ENCODE peak calls at places on chromosome 1, in ten cellular contexts. D is posterior cingulate gyrus; L is NCI-H2171 treated with DMSO at 0.1 percent for 48 hours; A is GM04504; V is EL; K is NCI-H460; N is brain pericyte; C is testis; S is ACHN; Z is CD4-positive, alpha-beta T cell. P is an unnamed sample.

GRCh38 chr1:6519935-6520621 is 28.6 kb upstream of the PLEKHG5 start:
- DNase-seq in N (peak), A (peak), D (no peak), L (peak), C (peak), K (no peak), Z (no peak), V (peak), S (no peak), P (peak)

GRCh38 chr1:202692959-202693555 is 17.2 kb downstream of the SYT2 start:
- DNase-seq in N (peak), C (peak), A (peak), V (peak), D (peak), S (peak), Z (peak), K (peak), L (peak), P (no peak)

GRCh38 chr1:77170687-77171086 is 48.5 kb downstream of the PIGK start:
- DNase-seq in A (peak), V (peak), L (peak), K (no peak), S (no peak), C (no peak), Z (no peak), N (no peak), D (no peak), P (peak)

GRCh38 chr1:204588826-204589225 is 72.6 kb downstream of the MDM4 start:
- DNase-seq in D (no peak), C (no peak), S (no peak), N (no peak), A (no peak), L (no peak), Z (no peak), V (no peak), K (no peak), P (no peak)

GRCh38 chr1:226322986-226323385 is 14.0 kb upstream of the LIN9 start:
- DNase-seq in V (no peak), L (no peak), D (no peak), A (no peak), Z (no peak), S (no peak), N (no peak), K (no peak), C (no peak), P (no peak)

GRCh38 chr1:94599090-94599813 is 57.7 kb upstream of the F3 start:
- DNase-seq in C (peak), D (no peak), Z (no peak), N (no peak), S (no peak), A (no peak), L (no peak), V (no peak), K (peak), P (no peak)

GRCh38 chr1:14977338-14977931 is 176.1 kb upstream of the TMEM51 start:
- DNase-seq in L (no peak), C (no peak), S (peak), K (no peak), Z (no peak), N (no peak), V (no peak), A (no peak), D (no peak), P (no peak)

GRCh38 chr1:109427171-109427467 is 871 bp upstream of the PSMA5 start:
- DNase-seq in K (no peak), D (no peak), C (no peak), N (no peak), S (peak), Z (no peak), L (no peak), V (no peak), A (no peak), P (no peak)

GRCh38 chr1:942864-943533 is 16.1 kb downstream of the NOC2L start:
- DNase-seq in A (no peak), N (no peak), L (no peak), D (no peak), Z (no peak), C (peak), S (no peak), V (no peak), K (no peak), P (no peak)

GRCh38 chr1:6490181-6491075 is 1.0 kb downstream of the PLEKHG5 start:
- DNase-seq in N (no peak), A (no peak), V (peak), D (peak), Z (peak), K (peak), C (peak), S (peak), L (peak), P (no peak)

GRCh38 chr1:30378991-30379581 is 344.3 kb downstream of the MATN1 start:
- DNase-seq in C (peak), V (peak), Z (no peak), D (no peak), N (no peak), A (peak), S (no peak), L (peak), K (no peak), P (peak)

GRCh38 chr1:206898089-206898908 is 1.1 kb downstream of the IL24 start:
- DNase-seq in V (peak), N (no peak), S (peak), C (no peak), K (no peak), D (no peak), A (no peak), Z (no peak), L (no peak), P (no peak)

GRCh38 chr1:173103006-173103405 is 52.3 kb upstream of the TNFSF18 start:
- DNase-seq in D (no peak), L (no peak), K (no peak), A (no peak), Z (no peak), N (no peak), V (no peak), S (no peak), C (no peak), P (no peak)

GRCh38 chr1:41894778-41895483 is 23.8 kb downstream of the HIVEP3 start:
- DNase-seq in Z (no peak), S (no peak), N (no peak), C (no peak), D (no peak), A (no peak), V (no peak), K (no peak), L (no peak), P (no peak)

GRCh38 chr1:110312188-110313121 is 26.7 kb upstream of the RBM15 start:
- DNase-seq in L (peak), K (peak), S (peak), V (peak), Z (peak), D (peak), C (peak), A (peak), N (peak), P (peak)

GRCh38 chr1:3710251-3710650 is 42.0 kb upstream of the CCDC27 start:
- DNase-seq in D (no peak), N (no peak), S (no peak), A (no peak), C (no peak), Z (no peak), L (no peak), V (no peak), K (no peak), P (no peak)

GRCh38 chr1:11147371-11147770 is 41.8 kb upstream of the ANGPTL7 start:
- DNase-seq in C (no peak), L (no peak), K (no peak), S (no peak), N (no peak), Z (no peak), A (no peak), D (no peak), V (peak), P (peak)

GRCh38 chr1:171055966-171056643 is 34.6 kb upstream of the FMO3 start:
- DNase-seq in C (no peak), V (peak), L (no peak), Z (no peak), D (no peak), S (no peak), A (no peak), K (no peak), N (no peak), P (no peak)

GRCh38 chr1:3981261-3981660 is 81.2 kb upstream of the C1orf174 start:
- DNase-seq in S (no peak), K (no peak), Z (no peak), A (no peak), L (no peak), N (no peak), C (no peak), D (no peak), V (no peak), P (no peak)

GRCh38 chr1:84851839-84852238 is 41.2 kb downstream of the LPAR3 start:
- DNase-seq in N (no peak), S (peak), K (no peak), Z (no peak), D (no peak), L (no peak), C (no peak), A (peak), V (peak), P (peak)

GRCh38 chr1:56967900-56968832 is 2.4 kb upstream of the C8B start:
- DNase-seq in L (peak), C (peak), Z (no peak), D (no peak), N (no peak), K (no peak), S (peak), V (peak), A (no peak), P (no peak)

GRCh38 chr1:29736582-29737188 is 500.4 kb downstream of the PTPRU start:
- DNase-seq in V (peak), L (no peak), K (peak), C (peak), S (peak), A (peak), N (no peak), D (no peak), Z (no peak), P (no peak)

GRCh38 chr1:170836146-170836545 is 99.2 kb upstream of the MROH9 start:
- DNase-seq in C (no peak), S (peak), K (no peak), Z (no peak), D (no peak), N (no peak), V (peak), A (peak), L (no peak), P (no peak)

GRCh38 chr1:117657031-117657430 is 51.2 kb downstream of the TENT5C start:
- DNase-seq in C (no peak), N (no peak), Z (no peak), K (no peak), S (peak), V (peak), D (no peak), L (no peak), A (peak), P (peak)

GRCh38 chr1:216847385-216848036 is 124.3 kb upstream of the ESRRG start:
- DNase-seq in D (no peak), A (peak), Z (no peak), C (no peak), V (peak), L (no peak), S (peak), K (no peak), N (no peak), P (peak)

GRCh38 chr1:191371626-191372025 is 786.6 kb upstream of the RGS18 start:
- DNase-seq in C (no peak), S (no peak), N (no peak), Z (no peak), D (no peak), A (no peak), L (no peak), K (no peak), V (peak), P (no peak)

GRCh38 chr1:29631836-29632420 is 395.6 kb downstream of the PTPRU start:
- DNase-seq in N (no peak), L (no peak), S (no peak), A (no peak), K (no peak), C (no peak), Z (no peak), V (no peak), D (no peak), P (no peak)

GRCh38 chr1:202765726-202766125 is 42.5 kb downstream of the KDM5B start:
- DNase-seq in N (no peak), V (peak), A (no peak), L (no peak), C (no peak), D (no peak), Z (no peak), S (no peak), K (no peak), P (no peak)

P was measured in BJ.